ENCODE peak calls at places on chromosomes 16 and 17, in nine cellular contexts. One of them, this sample, is unnamed.

GRCh38 chr16:24775455-24775854 is 46.0 kb downstream of the TNRC6A start:
- DNase-seq in cardiac muscle cell: no peak
- DNase-seq in progenitor cell of endocrine pancreas: no peak
- DNase-seq in heart left ventricle: no peak
- DNase-seq in AG04450: no peak
- DNase-seq in psoas muscle: no peak
- DNase-seq in A549: no peak
- DNase-seq in dorsolateral prefrontal cortex: no peak
- DNase-seq in GM13977: no peak
- DNase-seq in this sample: no peak

GRCh38 chr17:45976755-45977505 is 22.1 kb upstream of the STH start:
- DNase-seq in cardiac muscle cell: peak
- DNase-seq in progenitor cell of endocrine pancreas: no peak
- DNase-seq in heart left ventricle: no peak
- DNase-seq in AG04450: no peak
- DNase-seq in psoas muscle: peak
- DNase-seq in A549: no peak
- DNase-seq in dorsolateral prefrontal cortex: no peak
- DNase-seq in GM13977: no peak
- DNase-seq in this sample: peak

GRCh38 chr16:85144026-85144915 is 32.0 kb upstream of the CIBAR2 start:
- DNase-seq in cardiac muscle cell: no peak
- DNase-seq in progenitor cell of endocrine pancreas: no peak
- DNase-seq in heart left ventricle: peak
- DNase-seq in AG04450: no peak
- DNase-seq in psoas muscle: no peak
- DNase-seq in A549: no peak
- DNase-seq in dorsolateral prefrontal cortex: no peak
- DNase-seq in GM13977: no peak
- DNase-seq in this sample: peak

GRCh38 chr17:72618018-72618509 is 474.4 kb downstream of the SLC39A11 start:
- DNase-seq in cardiac muscle cell: peak
- DNase-seq in progenitor cell of endocrine pancreas: no peak
- DNase-seq in heart left ventricle: no peak
- DNase-seq in AG04450: no peak
- DNase-seq in psoas muscle: no peak
- DNase-seq in A549: peak
- DNase-seq in dorsolateral prefrontal cortex: peak
- DNase-seq in GM13977: no peak
- DNase-seq in this sample: no peak

GRCh38 chr17:36474571-36474970 is 11.9 kb upstream of the ZNHIT3 start:
- DNase-seq in cardiac muscle cell: no peak
- DNase-seq in progenitor cell of endocrine pancreas: no peak
- DNase-seq in heart left ventricle: no peak
- DNase-seq in AG04450: no peak
- DNase-seq in psoas muscle: no peak
- DNase-seq in A549: no peak
- DNase-seq in dorsolateral prefrontal cortex: no peak
- DNase-seq in GM13977: no peak
- DNase-seq in this sample: no peak

GRCh38 chr17:28470266-28471126 is 2.9 kb upstream of the SLC13A2 start:
- DNase-seq in cardiac muscle cell: peak
- DNase-seq in progenitor cell of endocrine pancreas: no peak
- DNase-seq in heart left ventricle: no peak
- DNase-seq in AG04450: no peak
- DNase-seq in psoas muscle: no peak
- DNase-seq in A549: no peak
- DNase-seq in dorsolateral prefrontal cortex: no peak
- DNase-seq in GM13977: no peak
- DNase-seq in this sample: no peak

GRCh38 chr16:82364690-82365089 is 194.7 kb upstream of the MPHOSPH6 start:
- DNase-seq in cardiac muscle cell: no peak
- DNase-seq in progenitor cell of endocrine pancreas: no peak
- DNase-seq in heart left ventricle: no peak
- DNase-seq in AG04450: no peak
- DNase-seq in psoas muscle: no peak
- DNase-seq in A549: no peak
- DNase-seq in dorsolateral prefrontal cortex: no peak
- DNase-seq in GM13977: no peak
- DNase-seq in this sample: no peak

GRCh38 chr17:83101805-83102480 is 22.5 kb downstream of the METRNL start:
- DNase-seq in cardiac muscle cell: no peak
- DNase-seq in progenitor cell of endocrine pancreas: no peak
- DNase-seq in heart left ventricle: peak
- DNase-seq in AG04450: no peak
- DNase-seq in psoas muscle: no peak
- DNase-seq in A549: no peak
- DNase-seq in dorsolateral prefrontal cortex: no peak
- DNase-seq in GM13977: no peak
- DNase-seq in this sample: no peak

GRCh38 chr16:57616871-57617270 is 11.6 kb upstream of the ADGRG1 start:
- DNase-seq in cardiac muscle cell: no peak
- DNase-seq in progenitor cell of endocrine pancreas: no peak
- DNase-seq in heart left ventricle: no peak
- DNase-seq in AG04450: no peak
- DNase-seq in psoas muscle: peak
- DNase-seq in A549: no peak
- DNase-seq in dorsolateral prefrontal cortex: no peak
- DNase-seq in GM13977: no peak
- DNase-seq in this sample: no peak

GRCh38 chr17:77635176-77635575 is 323.3 kb upstream of the TNRC6C start:
- DNase-seq in cardiac muscle cell: no peak
- DNase-seq in progenitor cell of endocrine pancreas: no peak
- DNase-seq in heart left ventricle: no peak
- DNase-seq in AG04450: no peak
- DNase-seq in psoas muscle: no peak
- DNase-seq in A549: no peak
- DNase-seq in dorsolateral prefrontal cortex: no peak
- DNase-seq in GM13977: no peak
- DNase-seq in this sample: no peak

GRCh38 chr16:50467943-50468748 is 80.0 kb upstream of the NKD1 start:
- DNase-seq in cardiac muscle cell: peak
- DNase-seq in progenitor cell of endocrine pancreas: peak
- DNase-seq in heart left ventricle: no peak
- DNase-seq in AG04450: no peak
- DNase-seq in psoas muscle: no peak
- DNase-seq in A549: no peak
- DNase-seq in dorsolateral prefrontal cortex: no peak
- DNase-seq in GM13977: peak
- DNase-seq in this sample: no peak

GRCh38 chr17:20925091-20925490 is 117.7 kb downstream of the USP22 start:
- DNase-seq in cardiac muscle cell: no peak
- DNase-seq in progenitor cell of endocrine pancreas: no peak
- DNase-seq in heart left ventricle: no peak
- DNase-seq in AG04450: no peak
- DNase-seq in psoas muscle: no peak
- DNase-seq in A549: no peak
- DNase-seq in dorsolateral prefrontal cortex: no peak
- DNase-seq in GM13977: no peak
- DNase-seq in this sample: no peak

GRCh38 chr16:30660424-30661251 is 2.4 kb downstream of the FBRS start:
- DNase-seq in cardiac muscle cell: no peak
- DNase-seq in progenitor cell of endocrine pancreas: no peak
- DNase-seq in heart left ventricle: no peak
- DNase-seq in AG04450: no peak
- DNase-seq in psoas muscle: no peak
- DNase-seq in A549: no peak
- DNase-seq in dorsolateral prefrontal cortex: no peak
- DNase-seq in GM13977: peak
- DNase-seq in this sample: no peak

GRCh38 chr16:64481497-64481896 is 640.4 kb downstream of the CDH11 start:
- DNase-seq in cardiac muscle cell: no peak
- DNase-seq in progenitor cell of endocrine pancreas: no peak
- DNase-seq in heart left ventricle: no peak
- DNase-seq in AG04450: no peak
- DNase-seq in psoas muscle: no peak
- DNase-seq in A549: no peak
- DNase-seq in dorsolateral prefrontal cortex: no peak
- DNase-seq in GM13977: no peak
- DNase-seq in this sample: peak

GRCh38 chr17:82457071-82457789 is 1.3 kb upstream of the NARF start:
- DNase-seq in cardiac muscle cell: no peak
- DNase-seq in progenitor cell of endocrine pancreas: no peak
- DNase-seq in heart left ventricle: no peak
- DNase-seq in AG04450: no peak
- DNase-seq in psoas muscle: no peak
- DNase-seq in A549: no peak
- DNase-seq in dorsolateral prefrontal cortex: no peak
- DNase-seq in GM13977: peak
- DNase-seq in this sample: no peak

GRCh38 chr16:69105501-69106361 is at the start of gene HAS3:
- DNase-seq in cardiac muscle cell: peak
- DNase-seq in progenitor cell of endocrine pancreas: peak
- DNase-seq in heart left ventricle: no peak
- DNase-seq in AG04450: no peak
- DNase-seq in psoas muscle: peak
- DNase-seq in A549: peak
- DNase-seq in dorsolateral prefrontal cortex: peak
- DNase-seq in GM13977: peak
- DNase-seq in this sample: peak

GRCh38 chr16:81005644-81006471 is 827 bp downstream of the CMC2 start:
- DNase-seq in cardiac muscle cell: no peak
- DNase-seq in progenitor cell of endocrine pancreas: peak
- DNase-seq in heart left ventricle: no peak
- DNase-seq in AG04450: no peak
- DNase-seq in psoas muscle: no peak
- DNase-seq in A549: peak
- DNase-seq in dorsolateral prefrontal cortex: no peak
- DNase-seq in GM13977: no peak
- DNase-seq in this sample: no peak

GRCh38 chr16:50548659-50549560 is 714 bp downstream of the NKD1 start:
- DNase-seq in cardiac muscle cell: no peak
- DNase-seq in progenitor cell of endocrine pancreas: no peak
- DNase-seq in heart left ventricle: no peak
- DNase-seq in AG04450: no peak
- DNase-seq in psoas muscle: no peak
- DNase-seq in A549: no peak
- DNase-seq in dorsolateral prefrontal cortex: no peak
- DNase-seq in GM13977: no peak
- DNase-seq in this sample: no peak

GRCh38 chr17:33277436-33278100 is 15.5 kb downstream of the ASIC2 start:
- DNase-seq in cardiac muscle cell: no peak
- DNase-seq in progenitor cell of endocrine pancreas: no peak
- DNase-seq in heart left ventricle: no peak
- DNase-seq in AG04450: no peak
- DNase-seq in psoas muscle: no peak
- DNase-seq in A549: no peak
- DNase-seq in dorsolateral prefrontal cortex: peak
- DNase-seq in GM13977: no peak
- DNase-seq in this sample: no peak

GRCh38 chr17:67824735-67825626 is at the start of gene BPTF:
- DNase-seq in cardiac muscle cell: peak
- DNase-seq in progenitor cell of endocrine pancreas: peak
- DNase-seq in heart left ventricle: peak
- DNase-seq in AG04450: peak
- DNase-seq in psoas muscle: peak
- DNase-seq in A549: peak
- DNase-seq in dorsolateral prefrontal cortex: peak
- DNase-seq in GM13977: peak
- DNase-seq in this sample: peak

GRCh38 chr17:77163001-77163400 is 22.2 kb downstream of the SEC14L1 start:
- DNase-seq in cardiac muscle cell: no peak
- DNase-seq in progenitor cell of endocrine pancreas: no peak
- DNase-seq in heart left ventricle: no peak
- DNase-seq in AG04450: no peak
- DNase-seq in psoas muscle: no peak
- DNase-seq in A549: no peak
- DNase-seq in dorsolateral prefrontal cortex: no peak
- DNase-seq in GM13977: no peak
- DNase-seq in this sample: no peak

GRCh38 chr17:28684963-28685362 is 23.0 kb downstream of the SUPT6H start:
- DNase-seq in cardiac muscle cell: no peak
- DNase-seq in progenitor cell of endocrine pancreas: no peak
- DNase-seq in heart left ventricle: no peak
- DNase-seq in AG04450: no peak
- DNase-seq in psoas muscle: peak
- DNase-seq in A549: peak
- DNase-seq in dorsolateral prefrontal cortex: peak
- DNase-seq in GM13977: no peak
- DNase-seq in this sample: no peak

GRCh38 chr16:70725024-70725911 is 39.4 kb upstream of the MTSS2 start:
- DNase-seq in cardiac muscle cell: no peak
- DNase-seq in progenitor cell of endocrine pancreas: no peak
- DNase-seq in heart left ventricle: no peak
- DNase-seq in AG04450: no peak
- DNase-seq in psoas muscle: peak
- DNase-seq in A549: no peak
- DNase-seq in dorsolateral prefrontal cortex: peak
- DNase-seq in GM13977: no peak
- DNase-seq in this sample: no peak

GRCh38 chr16:71867934-71868333 is 16.0 kb downstream of the ZNF821 start:
- DNase-seq in cardiac muscle cell: no peak
- DNase-seq in progenitor cell of endocrine pancreas: no peak
- DNase-seq in heart left ventricle: no peak
- DNase-seq in AG04450: no peak
- DNase-seq in psoas muscle: no peak
- DNase-seq in A549: no peak
- DNase-seq in dorsolateral prefrontal cortex: no peak
- DNase-seq in GM13977: no peak
- DNase-seq in this sample: no peak
- TF ChIP-seq CTCF in cardiac muscle cell: no peak
- TF ChIP-seq CTCF in progenitor cell of endocrine pancreas: no peak
- TF ChIP-seq CTCF in heart left ventricle: no peak
- TF ChIP-seq CTCF in AG04450: no peak
- TF ChIP-seq CTCF in psoas muscle: no peak
- TF ChIP-seq CTCF in A549: no peak
- TF ChIP-seq CTCF in dorsolateral prefrontal cortex: no peak
- TF ChIP-seq CTCF in GM13977: no peak
- TF ChIP-seq CTCF in this sample: no peak

GRCh38 chr16:55039511-55039910 is 108.8 kb downstream of the IRX5 start:
- DNase-seq in cardiac muscle cell: no peak
- DNase-seq in progenitor cell of endocrine pancreas: no peak
- DNase-seq in heart left ventricle: no peak
- DNase-seq in AG04450: no peak
- DNase-seq in psoas muscle: no peak
- DNase-seq in A549: no peak
- DNase-seq in dorsolateral prefrontal cortex: no peak
- DNase-seq in GM13977: no peak
- DNase-seq in this sample: no peak
- TF ChIP-seq CTCF in cardiac muscle cell: no peak
- TF ChIP-seq CTCF in progenitor cell of endocrine pancreas: no peak
- TF ChIP-seq CTCF in heart left ventricle: no peak
- TF ChIP-seq CTCF in AG04450: no peak
- TF ChIP-seq CTCF in psoas muscle: no peak
- TF ChIP-seq CTCF in A549: no peak
- TF ChIP-seq CTCF in dorsolateral prefrontal cortex: no peak
- TF ChIP-seq CTCF in GM13977: no peak
- TF ChIP-seq CTCF in this sample: no peak

GRCh38 chr17:44375196-44376017 is 11.8 kb upstream of the FAM171A2 start:
- DNase-seq in cardiac muscle cell: no peak
- DNase-seq in progenitor cell of endocrine pancreas: no peak
- DNase-seq in heart left ventricle: no peak
- DNase-seq in AG04450: no peak
- DNase-seq in psoas muscle: no peak
- DNase-seq in A549: no peak
- DNase-seq in dorsolateral prefrontal cortex: no peak
- DNase-seq in GM13977: peak
- DNase-seq in this sample: no peak
- TF ChIP-seq CTCF in cardiac muscle cell: no peak
- TF ChIP-seq CTCF in progenitor cell of endocrine pancreas: no peak
- TF ChIP-seq CTCF in heart left ventricle: no peak
- TF ChIP-seq CTCF in AG04450: no peak
- TF ChIP-seq CTCF in psoas muscle: no peak
- TF ChIP-seq CTCF in A549: no peak
- TF ChIP-seq CTCF in dorsolateral prefrontal cortex: no peak
- TF ChIP-seq CTCF in GM13977: no peak
- TF ChIP-seq CTCF in this sample: no peak

GRCh38 chr16:47057631-47057996 is 84.1 kb upstream of the DNAJA2 start:
- DNase-seq in cardiac muscle cell: no peak
- DNase-seq in progenitor cell of endocrine pancreas: no peak
- DNase-seq in heart left ventricle: no peak
- DNase-seq in AG04450: no peak
- DNase-seq in psoas muscle: no peak
- DNase-seq in A549: no peak
- DNase-seq in dorsolateral prefrontal cortex: no peak
- DNase-seq in GM13977: no peak
- DNase-seq in this sample: no peak
- TF ChIP-seq CTCF in cardiac muscle cell: no peak
- TF ChIP-seq CTCF in progenitor cell of endocrine pancreas: no peak
- TF ChIP-seq CTCF in heart left ventricle: no peak
- TF ChIP-seq CTCF in AG04450: no peak
- TF ChIP-seq CTCF in psoas muscle: no peak
- TF ChIP-seq CTCF in A549: no peak
- TF ChIP-seq CTCF in dorsolateral prefrontal cortex: no peak
- TF ChIP-seq CTCF in GM13977: no peak
- TF ChIP-seq CTCF in this sample: no peak

This sample was measured in HFFc6.